ENCODE peak calls at places on chromosomes 5 and 9, in nine cellular contexts. L, V, T, H, R, G, P, I and X are unnamed samples.

GRCh38 chr5:72436796-72437471 is 70.3 kb downstream of the ZNF366 start:
- DNase-seq in R (no peak), I (peak), G (no peak), V (no peak), P (no peak), H (no peak), T (no peak), L (no peak), X (no peak)

GRCh38 chr9:111237447-111237846 is 92.6 kb downstream of the OR2K2 start:
- DNase-seq in P (peak), H (no peak), V (peak), T (no peak), G (no peak), R (no peak), I (no peak), L (no peak), X (no peak)

GRCh38 chr5:18772475-18772874 is 1138.2 kb downstream of the TAF11L14 start:
- DNase-seq in R (no peak), L (peak), I (peak), G (no peak), H (no peak), P (no peak), V (peak), T (peak), X (no peak)

GRCh38 chr9:92564479-92564878 is 28.7 kb upstream of the ECM2 start:
- DNase-seq in R (no peak), I (no peak), G (no peak), H (no peak), V (no peak), L (no peak), T (no peak), P (no peak), X (no peak)

GRCh38 chr5:40841068-40841805 is at the start of gene CARD6:
- DNase-seq in G (no peak), L (peak), H (no peak), R (no peak), P (no peak), I (peak), T (no peak), V (no peak), X (peak)

GRCh38 chr5:170444969-170445505 is 55.9 kb upstream of the KCNMB1 start:
- DNase-seq in P (no peak), G (no peak), I (no peak), H (no peak), L (no peak), R (no peak), V (no peak), T (no peak), X (no peak)

GRCh38 chr5:144469106-144469505 is 298.4 kb downstream of the KCTD16 start:
- DNase-seq in V (no peak), P (no peak), R (no peak), T (no peak), I (no peak), G (no peak), H (no peak), L (no peak), X (no peak)

GRCh38 chr5:169545762-169546161 is 37.8 kb upstream of the SPDL1 start:
- DNase-seq in L (peak), P (no peak), H (no peak), G (no peak), R (no peak), I (no peak), V (no peak), T (no peak), X (no peak)

GRCh38 chr9:85599540-85600140 is 142.1 kb downstream of the AGTPBP1 start:
- DNase-seq in I (no peak), H (no peak), P (no peak), V (no peak), R (no peak), T (no peak), G (no peak), L (no peak), X (no peak)

GRCh38 chr5:95930141-95930540 is 31.5 kb downstream of the ELL2 start:
- DNase-seq in G (no peak), V (no peak), T (no peak), H (no peak), R (no peak), L (no peak), P (no peak), I (no peak), X (no peak)

GRCh38 chr5:515273-515836 is 8.9 kb downstream of the SLC9A3 start:
- DNase-seq in G (no peak), I (no peak), T (no peak), H (no peak), R (no peak), P (no peak), L (no peak), V (no peak), X (no peak)

GRCh38 chr9:20564650-20565049 is 57.6 kb downstream of the MLLT3 start:
- DNase-seq in R (no peak), T (no peak), G (no peak), L (no peak), I (no peak), V (no peak), H (no peak), P (no peak), X (no peak)

GRCh38 chr9:87778996-87779395 is 53.1 kb downstream of the CTSL start:
- DNase-seq in V (no peak), H (no peak), R (no peak), P (no peak), L (no peak), T (no peak), I (no peak), G (no peak), X (no peak)

GRCh38 chr9:93198839-93199625 is 15.1 kb downstream of the WNK2 start:
- DNase-seq in I (no peak), P (no peak), L (no peak), R (no peak), V (no peak), H (no peak), T (no peak), G (no peak), X (no peak)

GRCh38 chr9:133582501-133583045 is 26.6 kb downstream of the FAM163B start:
- DNase-seq in R (no peak), G (no peak), H (no peak), P (no peak), V (no peak), L (no peak), I (no peak), T (no peak), X (no peak)

GRCh38 chr5:97182571-97183099 is 412 bp downstream of the RIOK2 start:
- DNase-seq in H (peak), T (no peak), G (no peak), P (no peak), I (peak), R (peak), L (no peak), V (no peak), X (no peak)

GRCh38 chr5:22238047-22238446 is 615.1 kb downstream of the CDH12 start:
- DNase-seq in T (no peak), P (no peak), V (no peak), L (no peak), I (no peak), H (no peak), G (no peak), R (no peak), X (no peak)

GRCh38 chr5:135534609-135535419 is 950 bp downstream of the NEUROG1 start:
- DNase-seq in G (no peak), T (no peak), H (no peak), I (no peak), L (no peak), R (peak), P (no peak), V (peak), X (no peak)

GRCh38 chr5:154849791-154850201 is 607 bp downstream of the FAXDC2 start:
- DNase-seq in H (peak), T (no peak), R (no peak), V (no peak), P (no peak), G (no peak), I (no peak), L (no peak), X (peak)

GRCh38 chr5:68384936-68385594 is 169.5 kb downstream of the PIK3R1 start:
- DNase-seq in H (no peak), P (no peak), R (no peak), L (no peak), G (no peak), I (no peak), V (no peak), T (no peak), X (no peak)

GRCh38 chr5:106873558-106873957 is 797.2 kb downstream of the EFNA5 start:
- DNase-seq in T (no peak), P (no peak), L (no peak), I (no peak), R (no peak), G (no peak), H (no peak), V (no peak), X (no peak)

GRCh38 chr5:53985796-53986195 is 324.6 kb downstream of the ARL15 start:
- DNase-seq in R (no peak), V (no peak), L (no peak), P (no peak), H (no peak), T (no peak), G (no peak), I (no peak), X (no peak)

GRCh38 chr5:95113489-95113888 is 171.4 kb downstream of the MCTP1 start:
- DNase-seq in L (no peak), H (no peak), T (no peak), I (no peak), P (no peak), V (peak), G (no peak), R (no peak), X (no peak)

GRCh38 chr9:128765499-128765898 is 6.2 kb downstream of the ZER1 start:
- DNase-seq in T (no peak), G (no peak), R (no peak), L (no peak), I (no peak), P (no peak), H (peak), V (no peak), X (no peak)

GRCh38 chr9:109205526-109205925 is 38.5 kb upstream of the FRRS1L start:
- DNase-seq in P (no peak), H (no peak), I (no peak), R (no peak), G (no peak), L (no peak), T (no peak), V (no peak), X (no peak)
- TF ChIP-seq REST in P (no peak), H (no peak), I (no peak), R (no peak), G (no peak), L (no peak), T (no peak), V (no peak), X (no peak)

GRCh38 chr5:177325868-177326381 is 14.2 kb upstream of the MXD3 start:
- DNase-seq in L (no peak), R (no peak), V (peak), H (peak), T (no peak), I (no peak), G (no peak), P (no peak), X (no peak)
- TF ChIP-seq REST in L (no peak), R (no peak), V (no peak), H (no peak), T (no peak), I (no peak), G (no peak), P (no peak), X (no peak)

DNA sequence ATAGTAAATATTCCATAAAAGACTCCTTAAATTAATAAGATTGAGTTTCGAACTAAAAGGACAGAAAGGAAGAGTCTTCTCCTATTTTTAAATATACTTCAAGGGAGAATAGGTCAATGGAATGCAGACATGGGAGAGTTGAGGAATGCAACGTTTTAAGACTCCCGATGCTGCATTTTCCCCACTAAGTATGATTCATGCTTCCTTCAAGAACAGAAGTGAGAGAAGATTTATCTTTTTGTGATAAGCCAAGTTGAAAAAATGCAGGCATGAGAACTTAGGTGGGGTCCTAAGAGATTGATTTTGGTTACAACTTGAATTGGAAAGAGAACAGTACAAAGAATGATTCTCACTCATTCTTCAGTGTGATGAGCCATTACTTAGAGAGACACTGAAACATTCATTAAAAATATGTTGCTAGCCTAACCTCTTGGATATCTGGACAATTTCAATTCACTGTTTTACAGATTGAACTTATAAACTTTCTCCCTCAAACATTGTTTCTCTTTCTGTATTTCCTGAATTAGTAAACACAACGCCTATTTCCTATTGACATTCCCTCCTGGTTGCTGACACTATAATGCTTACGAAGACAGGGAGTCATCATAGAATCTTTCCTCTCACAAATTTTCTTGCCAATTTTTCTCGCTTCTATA is 1666.1 kb upstream of the WWC1 start:
- DNase-seq in R (no peak), H (no peak), T (no peak), V (peak), I (no peak), G (no peak), P (no peak), L (no peak), X (no peak)
- TF ChIP-seq REST in R (no peak), H (no peak), T (no peak), V (no peak), I (no peak), G (no peak), P (no peak), L (no peak), X (no peak)

GRCh38 chr9:35656841-35657326 is 935 bp downstream of the RMRP start:
- DNase-seq in V (no peak), H (no peak), T (no peak), P (no peak), I (peak), L (no peak), G (no peak), R (no peak), X (no peak)
- TF ChIP-seq REST in V (no peak), H (no peak), T (no peak), P (no peak), I (no peak), L (no peak), G (no peak), R (no peak), X (no peak)

GRCh38 chr5:128854931-128855330 is 110.4 kb upstream of the SLC27A6 start:
- DNase-seq in R (no peak), L (no peak), T (no peak), G (no peak), I (no peak), V (no peak), H (no peak), P (no peak), X (no peak)

DNA sequence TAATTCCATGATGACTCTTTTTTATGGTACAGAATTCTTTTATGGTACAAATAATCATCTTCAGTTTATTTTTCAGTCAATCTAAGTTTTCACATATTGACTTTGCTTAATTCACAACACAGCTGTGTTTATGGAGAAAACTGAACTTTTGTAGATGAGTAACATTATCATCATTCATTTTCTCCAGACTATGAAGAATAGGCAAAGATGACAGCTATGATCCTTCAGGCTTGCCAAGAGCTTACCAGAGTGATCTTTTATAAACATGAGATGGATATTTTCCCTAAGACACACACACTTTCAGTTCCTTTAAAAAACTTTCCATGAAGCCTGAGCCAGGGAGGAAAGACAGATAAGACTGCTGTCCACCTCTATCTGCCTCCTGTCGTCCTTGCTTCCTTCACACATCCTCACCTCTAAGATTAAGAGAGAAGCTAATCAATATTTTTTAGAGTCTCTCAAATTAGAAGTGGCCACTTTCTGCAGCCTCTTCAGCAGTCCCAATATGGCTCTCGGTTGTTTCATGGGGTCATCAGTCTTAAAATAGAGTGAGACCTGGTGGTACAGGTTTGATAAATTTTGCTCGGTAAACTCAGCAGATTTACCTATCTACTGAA is 108.1 kb upstream of the SLC27A6 start:
- DNase-seq in G (no peak), L (no peak), T (no peak), H (no peak), I (no peak), V (no peak), R (no peak), P (no peak), X (no peak)
- TF ChIP-seq REST in G (no peak), L (no peak), T (no peak), H (no peak), I (no peak), V (no peak), R (no peak), P (no peak), X (no peak)

GRCh38 chr9:135978650-135979461 is 17.7 kb upstream of the UBAC1 start:
- DNase-seq in G (no peak), H (no peak), L (no peak), P (no peak), T (no peak), V (no peak), I (no peak), R (peak), X (no peak)
- TF ChIP-seq REST in G (no peak), H (no peak), L (no peak), P (no peak), T (no peak), V (no peak), I (no peak), R (no peak), X (no peak)